ENCODE peak calls at places on chromosomes 11 and 22, in four cellular contexts. One of them, this sample, is unnamed.
A peak's percentile ranks its signal among the peaks of the same experiment; 100 is the strongest.

GRCh38 chr11:113675003-113675471 is 31.1 kb downstream of the TMPRSS5 start:
- DNase-seq in GM12878: peak; percentile 73
- DNase-seq in HepG2: no peak
- DNase-seq in K562: peak; percentile 38
- DNase-seq in this sample: no peak

GRCh38 chr22:25700996-25701815 is 40.8 kb upstream of the MYO18B start:
- DNase-seq in K562: no peak
- DNase-seq in HepG2: no peak
- DNase-seq in GM12878: no peak
- DNase-seq in this sample: no peak

GRCh38 chr22:29840498-29840897 is 2.4 kb upstream of the ASCC2 start:
- DNase-seq in K562: peak; percentile 45
- DNase-seq in GM12878: no peak
- DNase-seq in HepG2: no peak
- DNase-seq in this sample: no peak

GRCh38 chr11:19814421-19814820 is 101.8 kb downstream of the NAV2 start:
- DNase-seq in K562: no peak
- DNase-seq in GM12878: no peak
- DNase-seq in HepG2: no peak
- DNase-seq in this sample: no peak

GRCh38 chr11:43269229-43269928 is 42.4 kb upstream of the API5 start:
- DNase-seq in GM12878: no peak
- DNase-seq in HepG2: no peak
- DNase-seq in K562: no peak
- DNase-seq in this sample: no peak

GRCh38 chr11:63639195-63639832 is 25.1 kb upstream of the PLAAT3 start:
- DNase-seq in GM12878: no peak
- DNase-seq in K562: no peak
- DNase-seq in HepG2: no peak
- DNase-seq in this sample: peak; percentile 26

GRCh38 chr11:73334244-73335203 is 26.4 kb downstream of the ARHGEF17 start:
- DNase-seq in HepG2: peak; percentile 45
- DNase-seq in K562: peak; percentile 76
- DNase-seq in GM12878: no peak
- DNase-seq in this sample: peak; percentile 51

GRCh38 chr11:108967571-108967970 is 302.7 kb downstream of the DDX10 start:
- DNase-seq in K562: no peak
- DNase-seq in HepG2: no peak
- DNase-seq in GM12878: no peak
- DNase-seq in this sample: no peak

GRCh38 chr22:36764060-36764459 is 11.9 kb downstream of the IFT27 start:
- DNase-seq in HepG2: no peak
- DNase-seq in K562: no peak
- DNase-seq in GM12878: no peak
- DNase-seq in this sample: no peak

GRCh38 chr11:112961751-112962747 is 829 bp downstream of the NCAM1 start:
- DNase-seq in HepG2: no peak
- DNase-seq in GM12878: no peak
- DNase-seq in K562: no peak
- DNase-seq in this sample: no peak

GRCh38 chr11:12717851-12718291 is 43.6 kb downstream of the TEAD1 start:
- DNase-seq in K562: no peak
- DNase-seq in HepG2: no peak
- DNase-seq in GM12878: peak; percentile 74
- DNase-seq in this sample: no peak

GRCh38 chr22:47152236-47152635 is 389.8 kb downstream of the TBC1D22A start:
- DNase-seq in HepG2: no peak
- DNase-seq in K562: no peak
- DNase-seq in GM12878: no peak
- DNase-seq in this sample: no peak

GRCh38 chr11:66852466-66853241 is 4.2 kb upstream of the LRFN4 start:
- DNase-seq in K562: no peak
- DNase-seq in GM12878: no peak
- DNase-seq in HepG2: no peak
- DNase-seq in this sample: no peak

GRCh38 chr22:24232725-24233124 is 12.2 kb downstream of the GGT5 start:
- DNase-seq in K562: no peak
- DNase-seq in HepG2: no peak
- DNase-seq in GM12878: no peak
- DNase-seq in this sample: no peak

GRCh38 chr11:42482822-42483221 is 829.0 kb upstream of the API5 start:
- DNase-seq in K562: no peak
- DNase-seq in HepG2: no peak
- DNase-seq in GM12878: no peak
- DNase-seq in this sample: no peak

GRCh38 chr11:85718991-85719807 is 33.2 kb upstream of the CCDC89 start:
- DNase-seq in GM12878: no peak
- DNase-seq in HepG2: peak; percentile 3
- DNase-seq in K562: no peak
- DNase-seq in this sample: peak; percentile 86

DNA sequence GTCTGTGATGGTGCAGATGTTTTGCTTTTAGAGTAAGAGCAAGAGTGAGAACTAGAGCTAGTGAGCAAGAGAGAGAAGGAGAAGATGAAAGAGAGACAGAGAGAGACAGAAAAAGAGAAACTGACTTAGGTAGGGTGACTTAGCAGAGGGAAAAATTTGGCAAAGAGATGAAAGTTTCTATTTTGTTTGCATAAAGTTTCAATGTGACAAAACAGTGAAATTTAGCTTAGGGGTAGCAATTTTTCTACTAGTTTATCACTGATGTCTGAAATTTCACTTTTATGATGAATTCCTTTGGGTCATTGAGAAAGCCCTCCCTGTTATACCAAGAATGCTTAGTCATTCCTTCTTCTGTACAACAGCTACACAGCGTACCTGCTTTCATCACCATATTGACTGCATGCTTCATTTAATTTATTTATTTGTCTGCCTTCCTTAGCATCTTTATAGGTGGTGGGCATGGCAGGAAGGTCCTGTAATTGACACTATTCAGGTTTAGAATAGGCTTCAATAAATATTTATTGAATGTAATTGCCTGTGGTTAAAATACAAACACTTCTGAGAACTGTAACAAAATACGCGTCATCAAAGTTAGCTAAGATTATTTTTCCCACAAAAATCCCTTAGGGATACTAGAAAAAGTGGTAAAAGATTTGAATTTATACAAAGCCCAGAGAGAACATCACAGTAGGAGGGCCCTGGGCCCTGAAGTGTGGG is 19.9 kb upstream of the CTSC start:
- DNase-seq in GM12878: peak; percentile 79
- DNase-seq in K562: peak; percentile 52
- DNase-seq in HepG2: no peak
- DNase-seq in this sample: no peak
- TF ChIP-seq BHLHE40 in GM12878: no peak
- TF ChIP-seq BHLHE40 in K562: no peak
- TF ChIP-seq BHLHE40 in HepG2: no peak
- TF ChIP-seq BHLHE40 in this sample: no peak

GRCh38 chr11:68848429-68848828 is 6.7 kb upstream of the CPT1A start:
- DNase-seq in GM12878: no peak
- DNase-seq in HepG2: no peak
- DNase-seq in K562: no peak
- DNase-seq in this sample: no peak
- TF ChIP-seq EP300 in GM12878: no peak
- TF ChIP-seq EP300 in HepG2: no peak
- TF ChIP-seq EP300 in K562: no peak
- TF ChIP-seq EP300 in this sample: no peak

DNA sequence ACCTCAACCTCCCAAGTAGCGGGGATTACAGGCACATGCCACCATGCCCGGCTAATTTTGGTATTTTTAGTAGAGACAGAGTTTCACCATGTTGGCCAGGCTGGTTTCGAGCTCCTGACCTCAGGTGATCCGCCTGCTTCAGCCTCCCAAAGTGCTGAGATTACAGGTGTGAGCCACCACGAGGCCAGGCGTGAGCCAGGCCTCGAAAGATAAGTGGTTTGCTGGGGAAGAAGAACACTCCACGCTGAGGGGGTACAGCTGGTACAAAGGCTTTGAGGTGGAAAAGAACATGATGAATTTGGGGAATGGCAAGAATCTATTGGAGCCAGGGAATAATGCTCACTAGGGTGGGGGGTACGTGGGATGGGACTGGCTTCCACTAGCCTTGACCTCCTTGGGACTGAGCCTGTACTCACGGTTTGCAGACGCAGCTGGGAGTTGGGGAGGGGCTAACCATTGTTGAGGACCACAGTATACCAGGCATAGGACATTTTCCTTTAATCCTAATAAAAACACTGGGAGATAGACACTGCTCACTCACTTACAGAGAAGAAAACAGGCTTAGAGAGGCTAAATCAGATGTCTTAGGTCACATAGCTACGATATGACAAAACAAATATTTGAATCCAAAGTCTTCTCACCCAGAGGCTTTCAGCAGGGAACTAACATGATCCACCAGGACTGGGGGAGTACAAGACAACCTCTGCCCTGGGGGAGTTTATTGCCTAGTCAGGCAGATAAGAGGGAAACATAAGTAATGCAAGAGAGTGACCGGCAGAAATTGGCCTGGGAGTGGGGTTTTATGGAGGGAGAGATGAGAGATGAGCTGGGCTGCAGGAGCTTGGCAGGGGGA is 4.9 kb downstream of the SLCO2B1 start:
- DNase-seq in HepG2: peak; percentile 97
- DNase-seq in GM12878: no peak
- DNase-seq in K562: peak; percentile 54
- DNase-seq in this sample: peak; percentile 49
- TF ChIP-seq BHLHE40 in HepG2: no peak
- TF ChIP-seq BHLHE40 in GM12878: no peak
- TF ChIP-seq BHLHE40 in K562: no peak
- TF ChIP-seq BHLHE40 in this sample: no peak

DNA sequence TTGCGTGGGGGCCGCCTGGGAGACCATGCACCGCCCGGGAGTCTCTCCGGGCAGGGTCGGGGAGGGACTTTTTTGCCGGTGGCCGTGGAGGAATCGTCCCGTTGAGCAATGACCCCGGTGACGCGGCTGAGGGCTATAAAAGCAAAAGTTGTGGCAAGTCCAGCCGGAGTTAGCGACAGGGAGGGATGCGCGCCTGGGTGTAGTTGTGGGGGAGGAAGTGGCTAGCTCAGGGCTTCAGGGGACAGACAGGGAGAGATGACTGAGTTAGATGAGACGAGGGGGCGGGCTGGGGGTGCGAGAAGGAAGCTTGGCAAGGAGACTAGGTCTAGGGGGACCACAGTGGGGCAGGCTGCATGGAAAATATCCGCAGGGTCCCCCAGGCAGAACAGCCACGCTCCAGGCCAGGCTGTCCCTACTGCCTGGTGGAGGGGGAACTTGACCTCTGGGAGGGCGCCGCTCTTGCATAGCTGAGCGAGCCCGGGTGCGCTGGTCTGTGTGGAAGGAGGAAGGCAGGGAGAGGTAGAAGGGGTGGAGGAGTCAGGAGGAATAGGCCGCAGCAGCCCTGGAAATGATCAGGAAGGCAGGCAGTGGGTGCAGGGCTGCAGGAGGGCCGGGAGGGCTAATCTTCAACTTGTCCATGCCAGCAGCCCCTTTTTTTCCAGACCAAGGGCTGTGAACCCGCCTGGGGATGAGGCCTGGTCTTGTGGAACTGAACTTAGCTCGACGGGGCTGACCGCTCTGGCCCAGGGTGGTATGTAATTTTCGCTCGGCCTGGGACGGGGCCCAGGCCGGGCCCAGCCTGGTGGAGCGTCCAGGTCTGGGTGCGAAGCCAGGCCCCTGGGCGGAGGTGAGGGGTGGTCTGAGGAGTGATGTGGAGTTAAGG is at the start of gene NEAT1:
- DNase-seq in HepG2: peak; percentile 87
- DNase-seq in K562: peak; percentile 86
- DNase-seq in GM12878: no peak
- DNase-seq in this sample: no peak
- TF ChIP-seq EP300 in HepG2: peak; percentile 73
- TF ChIP-seq EP300 in K562: peak; percentile 70
- TF ChIP-seq EP300 in GM12878: no peak
- TF ChIP-seq EP300 in this sample: no peak

GRCh38 chr22:46079093-46079860 is 71.0 kb upstream of the PPARA start:
- DNase-seq in HepG2: no peak
- DNase-seq in K562: no peak
- DNase-seq in GM12878: no peak
- DNase-seq in this sample: no peak

GRCh38 chr22:46079861-46080821 is 70.2 kb upstream of the PPARA start:
- DNase-seq in K562: no peak
- DNase-seq in GM12878: no peak
- DNase-seq in HepG2: no peak
- DNase-seq in this sample: no peak

GRCh38 chr22:46077669-46078099 is 72.6 kb upstream of the PPARA start:
- DNase-seq in GM12878: no peak
- DNase-seq in K562: no peak
- DNase-seq in HepG2: no peak
- DNase-seq in this sample: no peak

GRCh38 chr22:46076651-46077339 is 73.5 kb upstream of the PPARA start:
- DNase-seq in GM12878: no peak
- DNase-seq in HepG2: no peak
- DNase-seq in K562: no peak
- DNase-seq in this sample: peak; percentile 76

GRCh38 chr22:46078241-46079092 is 71.9 kb upstream of the PPARA start:
- DNase-seq in GM12878: no peak
- DNase-seq in K562: no peak
- DNase-seq in HepG2: no peak
- DNase-seq in this sample: no peak
- TF ChIP-seq BHLHE40 in GM12878: no peak
- TF ChIP-seq BHLHE40 in K562: no peak
- TF ChIP-seq BHLHE40 in HepG2: no peak
- TF ChIP-seq BHLHE40 in this sample: peak; percentile 2

GRCh38 chr22:50281957-50282356 is 11.8 kb upstream of the MAPK11 start:
- DNase-seq in K562: no peak
- DNase-seq in HepG2: no peak
- DNase-seq in GM12878: no peak
- DNase-seq in this sample: no peak
- TF ChIP-seq EP300 in K562: no peak
- TF ChIP-seq EP300 in HepG2: no peak
- TF ChIP-seq EP300 in GM12878: no peak
- TF ChIP-seq EP300 in this sample: no peak

This sample was measured in A549.